ENCODE peak calls at places on chromosomes 2 and 18, in six cellular contexts. G is GM12878, X is K562, S is HepG2, U is HCT116, D is H1. H is an unnamed sample.

GRCh38 chr2:163462993-163463392 is 272.8 kb downstream of the FIGN start:
- DNase-seq in G (no peak), X (no peak), S (no peak), U (no peak), D (no peak), H (no peak)

GRCh38 chr2:188645982-188646381 is 328.2 kb upstream of the COL3A1 start:
- DNase-seq in G (no peak), X (no peak), S (no peak), U (no peak), D (no peak), H (no peak)

GRCh38 chr2:110978148-110978547 is 142.6 kb upstream of the BCL2L11 start:
- DNase-seq in G (no peak), X (no peak), S (no peak), U (no peak), D (no peak), H (no peak)

GRCh38 chr18:79911871-79912270 is 39.6 kb downstream of the SLC66A2 start:
- DNase-seq in G (no peak), X (no peak), S (no peak), U (no peak), D (no peak), H (no peak)

GRCh38 chr2:196136151-196136550 is 35.2 kb downstream of the STK17B start:
- DNase-seq in G (no peak), X (no peak), S (no peak), U (no peak), D (no peak), H (no peak)

GRCh38 chr2:149702571-149702970 is 115.0 kb upstream of the MMADHC start:
- DNase-seq in G (no peak), X (no peak), S (no peak), U (no peak), D (no peak), H (no peak)

GRCh38 chr18:7158201-7158600 is 40.6 kb upstream of the LAMA1 start:
- DNase-seq in G (no peak), X (no peak), S (no peak), U (no peak), D (no peak), H (no peak)

GRCh38 chr2:128445533-128445900 is 126.8 kb upstream of the HS6ST1 start:
- DNase-seq in G (no peak), X (no peak), S (no peak), U (no peak), D (no peak), H (no peak)

GRCh38 chr18:57542126-57542525 is 44.4 kb downstream of the FECH start:
- DNase-seq in G (no peak), X (no peak), S (no peak), U (no peak), D (no peak), H (no peak)

GRCh38 chr2:37870829-37871228 is 54.3 kb upstream of the RMDN2 start:
- DNase-seq in G (no peak), X (no peak), S (no peak), U (no peak), D (no peak), H (no peak)

GRCh38 chr2:138090330-138090729 is 126.1 kb downstream of the HNMT start:
- DNase-seq in G (no peak), X (peak), S (peak), U (peak), D (no peak), H (no peak)

GRCh38 chr2:239564587-239564986 is 163.8 kb upstream of the HDAC4 start:
- DNase-seq in G (no peak), X (no peak), S (no peak), U (no peak), D (no peak), H (no peak)

GRCh38 chr2:229141626-229142025 is 129.5 kb downstream of the PID1 start:
- DNase-seq in G (no peak), X (no peak), S (no peak), U (no peak), D (no peak), H (no peak)

GRCh38 chr2:164890533-164890932 is 48.9 kb upstream of the COBLL1 start:
- DNase-seq in G (no peak), X (no peak), S (no peak), U (no peak), D (no peak), H (no peak)

GRCh38 chr2:138298120-138298814 is 203.3 kb upstream of the SPOPL start:
- DNase-seq in G (peak), X (no peak), S (no peak), U (no peak), D (no peak), H (no peak)

GRCh38 chr2:172095905-172096660 is 6.6 kb downstream of the DLX2 start:
- DNase-seq in G (no peak), X (no peak), S (no peak), U (no peak), D (no peak), H (no peak)

GRCh38 chr18:61459896-61460295 is 126.7 kb downstream of the CDH20 start:
- DNase-seq in G (no peak), X (no peak), S (no peak), U (no peak), D (no peak), H (no peak)

GRCh38 chr2:37819228-37819627 is 105.9 kb upstream of the RMDN2 start:
- DNase-seq in G (no peak), X (no peak), S (no peak), U (no peak), D (no peak), H (no peak)

GRCh38 chr2:221104391-221104811 is 467.7 kb downstream of the EPHA4 start:
- DNase-seq in G (no peak), X (no peak), S (no peak), U (no peak), D (no peak), H (no peak)

GRCh38 chr18:44185981-44186380 is 494.7 kb upstream of the SETBP1 start:
- DNase-seq in G (no peak), X (no peak), S (no peak), U (no peak), D (no peak), H (no peak)

GRCh38 chr2:184532541-184532940 is 65.8 kb upstream of the ZNF804A start:
- DNase-seq in G (no peak), X (no peak), S (no peak), U (no peak), D (no peak), H (no peak)

GRCh38 chr2:120768112-120769048 is 32.7 kb downstream of the GLI2 start:
- DNase-seq in G (no peak), X (no peak), S (no peak), U (no peak), D (no peak), H (no peak)

GRCh38 chr18:79590191-79591039 is 89.2 kb upstream of the CTDP1 start:
- DNase-seq in G (no peak), X (no peak), S (no peak), U (no peak), D (no peak), H (no peak)

DNA sequence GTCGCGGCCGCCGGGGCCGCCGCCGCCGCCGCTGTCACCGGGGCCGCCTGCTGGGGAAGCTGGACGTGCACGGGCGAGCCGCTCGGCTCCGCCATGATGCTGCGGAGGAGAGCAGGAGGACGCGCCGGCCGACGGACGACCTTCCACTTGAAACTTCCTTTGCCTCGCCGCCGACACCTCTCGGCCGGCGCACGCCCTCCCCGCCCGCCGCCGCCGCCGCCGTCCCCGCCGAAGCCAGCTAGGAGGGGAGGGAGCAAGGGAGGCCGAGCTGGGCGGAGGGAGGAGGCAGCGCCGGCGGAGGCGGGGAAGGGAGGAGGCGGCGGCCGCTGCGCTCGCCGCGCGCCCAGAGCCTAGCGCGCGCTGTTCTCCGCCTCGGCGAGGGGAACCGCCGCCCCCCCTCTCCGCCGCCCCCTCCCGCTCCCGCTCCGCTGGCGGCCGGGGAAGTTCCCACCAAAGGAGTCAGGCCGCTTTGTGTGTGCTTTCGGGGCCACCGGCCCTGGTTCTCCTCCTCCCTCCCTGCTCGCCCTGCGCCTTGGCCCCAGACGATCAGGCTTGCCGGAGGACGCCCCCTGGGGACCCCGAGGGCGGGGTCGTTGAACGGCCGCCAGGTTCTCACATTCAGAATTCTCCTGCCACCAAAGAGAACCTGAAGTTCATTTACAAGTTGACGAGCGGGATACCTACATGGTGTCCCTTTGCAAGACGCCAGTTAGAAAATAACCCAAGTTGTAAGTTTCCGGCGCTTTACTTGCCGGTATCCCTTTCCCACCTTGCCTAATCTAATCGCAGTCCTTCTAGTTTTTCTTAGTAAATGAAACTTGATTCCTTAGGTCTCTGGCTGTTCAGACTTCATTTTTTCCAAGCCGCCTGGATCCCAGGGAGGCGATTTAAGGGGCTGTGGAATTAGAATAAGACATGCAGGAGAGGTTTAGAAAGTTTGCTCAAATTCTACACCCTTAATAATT is at the start of gene STK39:
- DNase-seq in G (no peak), X (peak), S (peak), U (peak), D (peak), H (peak)
- TF ChIP-seq ZNF274 in G (no peak), X (no peak), S (peak), U (no peak), D (no peak), H (no peak)

GRCh38 chr18:24013061-24013460 is 1.5 kb upstream of the TTC39C start:
- DNase-seq in G (no peak), X (no peak), S (no peak), U (no peak), D (no peak), H (no peak)
- TF ChIP-seq YY1 in G (no peak), X (no peak), S (no peak), U (no peak), D (no peak), H (no peak)

DNA sequence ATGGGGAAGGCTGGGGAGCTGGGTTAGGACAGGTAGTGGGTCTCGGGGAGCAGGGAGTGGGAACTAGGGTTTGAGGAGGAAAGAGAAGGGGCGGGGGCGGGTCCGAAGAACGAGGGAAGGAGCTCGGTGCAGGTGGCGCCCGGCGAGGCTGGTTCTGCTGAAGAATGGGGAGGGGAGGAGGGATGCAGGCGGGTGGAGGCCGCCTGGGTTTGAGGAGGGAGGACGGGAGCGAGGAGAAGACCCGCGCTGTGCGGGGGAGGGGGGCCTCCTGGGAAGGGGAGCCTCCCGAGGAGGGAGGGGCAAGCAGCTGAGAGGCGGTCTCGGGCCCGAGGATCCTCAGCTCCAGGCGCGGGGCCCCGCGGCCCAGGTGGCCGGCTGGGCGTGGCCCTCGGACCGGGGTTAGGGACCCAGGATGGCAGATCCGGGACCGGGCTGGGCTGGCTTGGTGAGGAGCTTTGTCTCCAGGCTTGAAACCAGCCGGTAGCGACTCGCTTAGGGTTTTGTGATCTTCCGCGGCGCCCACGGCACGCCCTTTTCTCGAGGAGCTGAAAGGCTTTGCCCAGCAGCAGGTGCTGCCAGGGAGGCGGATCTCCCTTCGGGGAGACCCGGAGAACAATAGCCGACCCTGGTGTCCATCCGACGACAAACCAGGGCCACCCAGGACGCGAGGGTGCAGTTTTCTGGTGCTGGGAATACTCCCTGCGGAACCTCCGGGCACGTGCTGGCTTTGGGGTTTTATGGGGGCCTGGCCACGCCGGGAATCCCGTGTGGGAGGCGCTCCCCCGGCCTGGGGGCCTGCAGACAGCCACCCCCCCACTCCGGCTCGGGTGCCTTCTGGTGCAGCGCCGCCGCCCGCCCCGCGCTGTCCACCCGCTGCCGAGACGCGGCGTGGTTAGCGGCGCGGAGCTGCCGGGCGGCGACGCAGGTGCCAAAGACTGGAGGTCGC is 1.4 kb downstream of the DPYSL5 start:
- DNase-seq in G (no peak), X (no peak), S (no peak), U (no peak), D (no peak), H (no peak)
- H3K4me3 ChIP-seq in G (no peak), X (no peak), S (peak), U (peak), D (peak), H (peak)

DNA sequence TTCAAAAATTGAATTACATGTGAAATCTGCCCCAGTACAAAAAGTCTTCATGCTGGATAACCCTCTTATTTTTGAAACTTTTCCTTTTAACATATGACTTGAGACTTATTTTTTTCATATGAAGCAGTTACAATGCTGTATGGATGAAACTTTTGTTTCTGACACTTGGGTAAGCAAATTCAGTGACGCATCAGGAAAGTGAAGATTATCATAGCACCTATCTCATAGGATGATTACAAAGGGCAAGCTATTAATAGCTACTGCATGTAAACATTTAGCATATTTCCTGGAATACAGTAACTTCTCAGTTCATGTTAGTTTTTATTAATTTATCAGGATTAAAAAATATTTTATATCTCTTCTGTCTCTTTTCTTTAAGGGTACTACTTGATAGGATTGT is 1109.2 kb downstream of the LRP1B start:
- DNase-seq in G (no peak), X (no peak), S (no peak), U (no peak), D (no peak), H (no peak)
- TF ChIP-seq ZNF274 in G (no peak), X (no peak), S (no peak), U (no peak), D (no peak), H (no peak)

DNA sequence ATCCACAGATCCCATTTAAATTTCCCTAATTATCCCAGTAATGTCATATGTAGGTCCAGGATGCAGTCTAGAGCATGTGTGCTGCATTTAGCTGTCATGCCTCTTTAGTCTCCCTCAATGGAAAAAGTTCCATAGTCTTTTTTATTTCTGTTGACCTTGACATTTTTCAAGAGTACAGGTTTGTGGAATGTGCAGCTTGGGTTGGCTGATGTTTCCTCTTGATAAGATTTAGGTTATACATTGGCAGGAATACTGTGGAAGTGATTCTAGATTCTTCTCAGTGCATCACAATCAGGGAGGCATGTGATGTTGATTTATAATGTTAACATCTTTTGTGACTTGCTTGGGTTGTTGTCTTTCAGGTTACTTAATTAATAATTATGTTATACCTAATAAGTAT is 42.5 kb downstream of the PPM1B start:
- DNase-seq in G (no peak), X (no peak), S (peak), U (no peak), D (no peak), H (no peak)
- TF ChIP-seq YY1 in G (no peak), X (no peak), S (no peak), U (no peak), D (no peak), H (no peak)

GRCh38 chr2:241018051-241018891 is 19.9 kb downstream of the SNED1 start:
- DNase-seq in G (no peak), X (no peak), S (no peak), U (no peak), D (no peak), H (no peak)
- H3K4me3 ChIP-seq in G (no peak), X (no peak), S (no peak), U (no peak), D (no peak), H (no peak)

DNA sequence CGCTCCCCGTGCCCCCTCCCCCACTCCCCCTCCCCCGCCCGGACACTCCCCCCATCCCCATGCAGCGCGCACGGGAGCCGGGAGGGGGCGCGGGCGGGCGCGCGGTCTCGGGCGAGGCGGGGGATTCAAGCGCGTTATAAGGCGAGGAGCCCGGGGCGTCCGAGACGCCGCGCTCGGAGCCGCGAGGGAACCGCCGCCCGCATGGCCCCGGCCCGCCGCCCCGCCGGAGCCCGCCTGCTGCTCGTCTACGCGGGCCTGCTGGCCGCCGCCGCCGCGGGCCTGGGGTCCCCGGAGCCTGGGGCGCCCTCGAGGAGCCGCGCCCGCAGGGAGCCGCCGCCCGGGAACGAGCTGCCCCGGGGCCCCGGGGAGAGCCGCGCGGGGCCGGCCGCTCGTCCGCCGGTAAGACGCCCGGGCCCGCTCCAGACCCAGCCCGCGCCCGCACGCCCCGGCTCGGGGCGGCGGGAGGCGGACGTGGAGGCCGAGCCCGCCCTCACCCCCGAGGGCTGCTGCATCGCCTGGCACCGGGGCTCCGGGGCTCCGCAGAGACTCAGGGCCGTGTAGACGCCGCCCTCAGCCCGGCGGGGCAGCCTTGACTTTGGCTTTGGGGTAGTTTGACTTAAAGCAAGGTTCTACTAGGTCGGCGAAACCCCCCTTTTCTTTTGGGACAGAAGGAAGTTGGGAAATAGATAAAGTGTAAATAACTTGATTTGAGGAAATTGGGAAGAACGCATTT is at the start of gene ERFE:
- DNase-seq in G (no peak), X (peak), S (no peak), U (no peak), D (no peak), H (peak)
- TF ChIP-seq ZNF274 in G (no peak), X (no peak), S (no peak), U (no peak), D (no peak), H (no peak)

H was measured in NT2/D1.